ENCODE peak calls at places on chromosomes 4 and X, in five cellular contexts. L is NCI-H748 treated with DMSO at 0.1 percent for 48 hours; D is IMR-90; S is RPMI7951; F is activated CD4-positive, CD25-positive, alpha-beta regulatory T cell. A is an unnamed sample.

GRCh38 chr4:55819634-55820033 is at the start of gene EXOC1L:
- DNase-seq in F (no peak), D (no peak), L (no peak), S (no peak), A (no peak)

GRCh38 chr4:147620315-147620714 is 3.1 kb downstream of the TMEM184C start:
- DNase-seq in D (no peak), S (no peak), L (no peak), F (no peak), A (no peak)

GRCh38 chr4:2934077-2934812 is 29.0 kb downstream of the NOP14 start:
- DNase-seq in S (peak), D (peak), L (no peak), F (peak), A (no peak)

GRCh38 chrX:154696328-154697045 is 43.1 kb upstream of the CTAG2 start:
- DNase-seq in S (peak), D (peak), F (no peak), L (no peak), A (no peak)

GRCh38 chr4:73257995-73258667 is 467 bp downstream of the ANKRD17 start:
- DNase-seq in D (peak), F (peak), L (no peak), S (peak), A (peak)

GRCh38 chr4:64581422-64581821 is 172.2 kb upstream of the TECRL start:
- DNase-seq in D (peak), L (no peak), F (no peak), S (peak), A (no peak)

GRCh38 chr4:1871471-1872021 is 353 bp downstream of the NSD2 start:
- DNase-seq in S (no peak), L (no peak), F (no peak), D (no peak), A (no peak)

GRCh38 chr4:15907430-15907829 is 31.1 kb downstream of the FGFBP1 start:
- DNase-seq in S (no peak), D (no peak), F (no peak), L (no peak), A (no peak)

GRCh38 chr4:128386761-128387599 is 99.4 kb upstream of the PGRMC2 start:
- DNase-seq in D (peak), F (no peak), S (peak), L (no peak), A (peak)

GRCh38 chr4:16329797-16330134 is 103.5 kb upstream of the TAPT1 start:
- DNase-seq in F (no peak), L (no peak), S (no peak), D (no peak), A (no peak)

GRCh38 chr4:8220661-8221446 is 21.8 kb downstream of the SH3TC1 start:
- DNase-seq in F (no peak), D (no peak), S (no peak), L (no peak), A (no peak)

GRCh38 chr4:107453987-107454386 is 266.0 kb downstream of the PAPSS1 start:
- DNase-seq in S (no peak), F (no peak), D (no peak), L (no peak), A (no peak)

GRCh38 chrX:145821291-145821897 is 3.8 kb downstream of the SLITRK2 start:
- DNase-seq in D (no peak), F (no peak), S (no peak), L (no peak), A (no peak)

GRCh38 chrX:48919360-48919821 is 567 bp upstream of the PIM2 start:
- DNase-seq in S (no peak), F (peak), L (no peak), D (no peak), A (no peak)

GRCh38 chr4:182649698-182650477 is 267.3 kb downstream of the DCTD start:
- DNase-seq in D (peak), F (no peak), S (no peak), L (no peak), A (no peak)

GRCh38 chrX:5415738-5416137 is 812.9 kb downstream of the NLGN4X start:
- DNase-seq in F (no peak), L (no peak), D (no peak), S (no peak), A (no peak)

GRCh38 chr4:104591505-104591904 is 96.8 kb upstream of the CXXC4 start:
- DNase-seq in L (peak), D (no peak), F (no peak), S (no peak), A (peak)

GRCh38 chr4:23429497-23429896 is 460.4 kb downstream of the PPARGC1A start:
- DNase-seq in D (no peak), F (no peak), S (no peak), L (no peak), A (no peak)

GRCh38 chr4:77284036-77284435 is 127.0 kb downstream of the CCNG2 start:
- DNase-seq in D (no peak), F (no peak), S (no peak), L (no peak), A (no peak)

GRCh38 chr4:14196141-14196540 is 568.6 kb upstream of the BOD1L1 start:
- DNase-seq in F (no peak), L (no peak), D (peak), S (peak), A (peak)

GRCh38 chr4:96301727-96302126 is 461.8 kb downstream of the PDHA2 start:
- DNase-seq in S (no peak), D (no peak), F (no peak), L (no peak), A (no peak)

GRCh38 chr4:108540536-108540935 is 79.8 kb upstream of the RPL34 start:
- DNase-seq in S (peak), L (no peak), D (no peak), F (no peak), A (peak)

GRCh38 chrX:17442898-17443297 is 67.9 kb downstream of the NHS start:
- DNase-seq in F (no peak), D (no peak), L (no peak), S (peak), A (no peak)

GRCh38 chrX:154918060-154918483 is 31.9 kb downstream of the F8A1 start:
- DNase-seq in L (peak), D (peak), F (no peak), S (peak), A (peak)

GRCh38 chr4:6549445-6549844 is 25.5 kb upstream of the MAN2B2 start:
- DNase-seq in S (no peak), F (no peak), D (no peak), L (no peak), A (no peak)

GRCh38 chr4:151260526-151260925 is 16.4 kb upstream of the PRSS48 start:
- DNase-seq in D (no peak), L (no peak), S (peak), F (no peak), A (no peak)

GRCh38 chr4:93791570-93792195 is 36.9 kb upstream of the ATOH1 start:
- DNase-seq in F (no peak), D (peak), L (peak), S (peak), A (peak)

GRCh38 chr4:103996059-103996458 is 276.3 kb upstream of the TACR3 start:
- DNase-seq in D (no peak), L (peak), F (no peak), S (peak), A (peak)

A was measured in SK-MEL-5.